ENCODE peak calls at places on chromosomes 1 and 21, in six cellular contexts. I is transverse colon, M is GM12864, B is heart right ventricle, U is OCI-LY7, S is lower lobe of right lung. N is an unnamed sample.

GRCh38 chr1:93680121-93681094 is 1.2 kb downstream of the BCAR3 start:
- DNase-seq in M (no peak), U (peak), S (peak), B (peak), I (peak), N (no peak)

GRCh38 chr1:209325492-209325891 is 258.0 kb upstream of the CAMK1G start:
- DNase-seq in I (no peak), B (no peak), S (no peak), U (no peak), M (no peak), N (no peak)

GRCh38 chr1:1540015-1540816 is at the start of gene TMEM240:
- DNase-seq in S (peak), M (no peak), I (peak), U (no peak), B (peak), N (no peak)

GRCh38 chr1:76465030-76465429 is 390.5 kb downstream of the ST6GALNAC3 start:
- DNase-seq in U (no peak), M (no peak), S (no peak), I (no peak), B (no peak), N (peak)

GRCh38 chr1:201791051-201791774 is 37.7 kb upstream of the IPO9 start:
- DNase-seq in I (no peak), S (no peak), M (no peak), B (peak), U (peak), N (no peak)

GRCh38 chr1:163379801-163380200 is 58.0 kb downstream of the NUF2 start:
- DNase-seq in M (no peak), U (no peak), B (no peak), S (no peak), I (no peak), N (no peak)

GRCh38 chr1:93877529-93877928 is 1.5 kb downstream of the DNTTIP2 start:
- DNase-seq in I (no peak), U (no peak), B (no peak), M (no peak), S (no peak), N (no peak)

GRCh38 chr1:156347337-156347736 is 9.0 kb downstream of the TSACC start:
- DNase-seq in S (no peak), M (no peak), B (no peak), U (no peak), I (no peak), N (no peak)

GRCh38 chr1:28313710-28314510 is 14.9 kb upstream of the MED18 start:
- DNase-seq in S (peak), B (no peak), I (peak), M (no peak), U (no peak), N (peak)

GRCh38 chr1:235776396-235776795 is 90.3 kb downstream of the LYST start:
- DNase-seq in S (no peak), B (no peak), M (no peak), I (no peak), U (no peak), N (no peak)

GRCh38 chr1:69738458-69738857 is 170.7 kb downstream of the LRRC7 start:
- DNase-seq in U (no peak), B (no peak), I (no peak), M (no peak), S (no peak), N (no peak)

GRCh38 chr1:176795929-176796328 is 333.0 kb downstream of the PAPPA2 start:
- DNase-seq in I (no peak), B (no peak), S (no peak), M (no peak), U (no peak), N (no peak)

GRCh38 chr1:217650674-217651073 is 19.5 kb downstream of the SPATA17 start:
- DNase-seq in B (no peak), S (no peak), I (no peak), M (no peak), U (no peak), N (no peak)

GRCh38 chr1:6724517-6725141 is 23.0 kb upstream of the DNAJC11 start:
- DNase-seq in M (no peak), U (no peak), I (no peak), B (no peak), S (no peak), N (peak)

GRCh38 chr1:223234534-223234933 is 91.5 kb upstream of the TLR5 start:
- DNase-seq in I (no peak), U (no peak), S (no peak), B (no peak), M (no peak), N (no peak)

GRCh38 chr1:95084317-95085176 is 11.8 kb upstream of the ALG14 start:
- DNase-seq in M (no peak), B (no peak), U (peak), S (no peak), I (no peak), N (no peak)

GRCh38 chr1:21034725-21035628 is 141.7 kb downstream of the EIF4G3 start:
- DNase-seq in M (no peak), B (peak), I (no peak), S (peak), U (no peak), N (no peak)

GRCh38 chr1:19367584-19368041 is 55.5 kb downstream of the SLC66A1 start:
- DNase-seq in M (no peak), U (no peak), B (no peak), S (no peak), I (no peak), N (no peak)

GRCh38 chr1:162421258-162422194 is 9.6 kb upstream of the SH2D1B start:
- DNase-seq in M (no peak), B (no peak), I (no peak), U (no peak), S (no peak), N (no peak)

GRCh38 chr1:244654284-244655038 is 1.5 kb downstream of the DESI2 start:
- DNase-seq in M (no peak), U (no peak), B (no peak), S (no peak), I (no peak), N (no peak)

GRCh38 chr21:45011911-45012660 is 62.3 kb upstream of the ADARB1 start:
- DNase-seq in B (no peak), M (no peak), S (peak), I (peak), U (no peak), N (peak)

GRCh38 chr1:156126701-156127534 is 12.4 kb downstream of the LMNA start:
- DNase-seq in U (peak), I (peak), M (peak), S (peak), B (no peak), N (no peak)

GRCh38 chr1:3219005-3219724 is 150.2 kb downstream of the PRDM16 start:
- DNase-seq in U (no peak), I (peak), B (peak), M (no peak), S (peak), N (peak)

GRCh38 chr1:221430133-221430960 is 311.5 kb downstream of the DUSP10 start:
- DNase-seq in M (no peak), B (no peak), U (no peak), S (no peak), I (no peak), N (no peak)

GRCh38 chr1:48028218-48028804 is 31.1 kb upstream of the TRABD2B start:
- DNase-seq in U (no peak), S (no peak), I (no peak), M (no peak), B (no peak), N (no peak)

GRCh38 chr1:60133848-60134247 is 60.3 kb upstream of the C1orf87 start:
- DNase-seq in B (no peak), S (no peak), I (no peak), U (no peak), M (no peak), N (no peak)

GRCh38 chr1:35557118-35557610 is at the start of gene KIAA0319L:
- DNase-seq in I (peak), S (peak), M (no peak), B (peak), U (no peak), N (peak)

GRCh38 chr1:168135116-168135981 is 1.4 kb downstream of the GPR161 start:
- DNase-seq in B (no peak), I (no peak), U (no peak), M (no peak), S (no peak), N (no peak)

GRCh38 chr1:204206121-204206520 is 7.7 kb downstream of the GOLT1A start:
- DNase-seq in U (no peak), I (no peak), M (no peak), S (no peak), B (no peak), N (no peak)

GRCh38 chr21:39444406-39445145 is 1.0 kb downstream of the LCA5L start:
- DNase-seq in M (no peak), S (no peak), U (peak), I (no peak), B (no peak), N (no peak)

GRCh38 chr1:182340233-182341058 is 51.1 kb downstream of the GLUL start:
- DNase-seq in M (no peak), U (no peak), S (no peak), I (no peak), B (no peak), N (no peak)

GRCh38 chr1:18182518-18183160 is 75.0 kb downstream of the IGSF21 start:
- DNase-seq in M (no peak), U (no peak), I (no peak), B (peak), S (no peak), N (peak)

GRCh38 chr1:25099343-25099951 is 132.9 kb downstream of the SYF2 start:
- DNase-seq in U (peak), S (no peak), B (no peak), I (peak), M (no peak), N (no peak)

GRCh38 chr21:33212159-33212851 is 17.4 kb upstream of the IFNAR2 start:
- DNase-seq in I (no peak), B (no peak), S (no peak), U (peak), M (no peak), N (no peak)

GRCh38 chr1:226364129-226364899 is 43.6 kb downstream of the PARP1 start:
- DNase-seq in S (no peak), U (no peak), B (peak), M (no peak), I (no peak), N (no peak)

GRCh38 chr1:33547574-33547973 is 75.1 kb downstream of the ZSCAN20 start:
- DNase-seq in I (no peak), B (no peak), S (no peak), M (no peak), U (no peak), N (no peak)

GRCh38 chr1:230876660-230877059 is 8.3 kb upstream of the C1orf198 start:
- DNase-seq in I (no peak), S (no peak), U (no peak), M (no peak), B (no peak), N (no peak)

GRCh38 chr21:46124926-46125845 is 27.3 kb downstream of the COL6A2 start:
- DNase-seq in M (no peak), U (no peak), B (peak), I (peak), S (peak), N (no peak)

GRCh38 chr21:15498455-15498854 is 231.3 kb upstream of the USP25 start:
- DNase-seq in M (no peak), I (no peak), B (no peak), U (no peak), S (no peak), N (no peak)

GRCh38 chr1:42841010-42841409 is 5.4 kb upstream of the ZNF691 start:
- DNase-seq in M (no peak), S (no peak), B (no peak), U (no peak), I (no peak), N (no peak)

GRCh38 chr1:228463559-228464455 is 23.4 kb upstream of the RNF187 start:
- DNase-seq in M (peak), S (no peak), B (no peak), I (peak), U (peak), N (no peak)

GRCh38 chr1:228463009-228463558 is 24.1 kb upstream of the RNF187 start:
- DNase-seq in I (no peak), B (no peak), S (no peak), M (no peak), U (no peak), N (no peak)

GRCh38 chr1:228464487-228464983 is 22.6 kb upstream of the RNF187 start:
- DNase-seq in B (peak), I (peak), M (peak), U (peak), S (peak), N (no peak)

GRCh38 chr1:228465571-228466146 is 21.5 kb upstream of the RNF187 start:
- DNase-seq in U (peak), I (no peak), M (no peak), B (no peak), S (no peak), N (no peak)

DNA sequence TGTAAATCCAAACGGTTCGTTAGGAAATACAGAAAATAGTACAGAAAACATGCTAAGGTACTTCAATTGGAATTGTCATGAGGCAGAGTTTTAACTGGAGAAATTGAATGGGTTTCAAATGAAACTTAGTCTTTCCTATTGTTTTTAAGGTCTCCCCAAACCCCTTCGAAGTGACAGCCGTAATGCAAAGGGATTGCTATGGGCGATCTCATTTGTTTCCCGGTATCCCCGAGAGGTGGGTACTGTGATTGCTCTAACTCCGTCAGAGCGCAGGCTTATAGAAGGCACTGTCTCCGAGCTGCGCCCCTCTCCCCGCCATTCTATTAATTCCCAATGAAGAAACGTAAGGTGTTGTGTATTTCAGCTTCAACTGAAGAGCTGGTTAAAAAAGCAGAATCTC is 22.0 kb upstream of the RNF187 start:
- DNase-seq in M (no peak), B (no peak), S (no peak), U (peak), I (no peak), N (no peak)
- H3K4me3 ChIP-seq in M (peak), B (no peak), S (peak), U (peak), I (no peak), N (no peak)

DNA sequence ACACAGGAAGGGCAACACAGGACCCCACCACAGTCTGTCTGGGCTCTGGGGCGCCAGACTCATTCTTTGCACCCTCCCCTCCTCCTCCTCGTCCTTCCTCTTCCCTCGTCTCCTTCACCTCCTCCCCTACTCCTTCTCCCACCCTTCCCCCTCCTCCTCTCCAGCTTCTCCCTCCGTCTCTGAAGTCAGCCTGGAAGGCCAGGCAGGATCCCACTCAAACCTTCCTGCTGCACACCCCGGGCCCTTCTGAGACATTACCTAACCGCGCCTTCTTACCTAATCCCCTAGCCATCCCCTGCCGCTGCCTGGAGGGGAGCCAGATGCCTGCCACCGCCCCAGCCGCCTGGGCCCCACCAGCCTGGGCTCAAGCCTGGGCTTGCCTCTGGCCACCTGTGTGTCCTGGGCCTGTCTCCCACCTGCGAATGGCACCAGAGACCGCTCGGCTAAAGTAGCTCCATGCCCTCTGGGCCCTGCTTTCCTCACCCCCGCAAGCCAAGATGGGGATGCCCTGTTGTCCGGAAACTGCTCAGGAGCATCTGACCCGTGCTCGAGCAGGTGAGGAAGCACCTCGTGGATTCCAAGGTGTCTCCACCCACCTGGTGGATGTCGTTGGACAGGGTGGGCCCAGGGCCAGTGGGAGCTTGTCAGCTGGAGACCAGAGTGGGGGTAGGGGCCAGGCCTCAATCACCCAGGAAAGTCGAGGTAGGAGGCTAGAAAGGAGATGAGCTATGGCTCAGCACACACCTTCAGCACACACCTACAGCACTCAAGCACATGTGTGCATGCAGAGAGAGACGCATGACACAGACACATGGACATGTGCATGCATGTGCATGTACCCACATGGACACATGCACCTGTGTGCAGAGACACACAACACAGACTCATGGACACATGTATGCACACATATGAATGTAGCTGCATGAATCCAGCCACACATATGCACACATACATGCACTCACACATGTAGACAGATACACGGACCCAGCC is 31.9 kb downstream of the WNT9A start:
- DNase-seq in S (no peak), U (no peak), M (no peak), I (no peak), B (no peak), N (no peak)
- TF ChIP-seq CTCF in S (no peak), U (no peak), M (no peak), I (no peak), B (no peak), N (no peak)

GRCh38 chr1:54549181-54549924 is 1.3 kb downstream of the ACOT11 start:
- DNase-seq in M (no peak), U (no peak), S (no peak), I (no peak), B (no peak), N (no peak)
- H3K4me3 ChIP-seq in M (no peak), U (no peak), S (no peak), I (no peak), B (peak), N (no peak)

GRCh38 chr1:151255381-151255780 is 847 bp downstream of the PSMD4 start:
- DNase-seq in M (no peak), S (no peak), B (no peak), I (no peak), U (peak), N (no peak)

GRCh38 chr1:151251656-151252470 is 2.7 kb upstream of the PSMD4 start:
- DNase-seq in B (peak), M (peak), S (peak), I (peak), U (peak), N (no peak)

GRCh38 chr1:151259351-151259750 is 4.8 kb downstream of the PSMD4 start:
- DNase-seq in B (no peak), I (no peak), M (no peak), U (no peak), S (no peak), N (no peak)

DNA sequence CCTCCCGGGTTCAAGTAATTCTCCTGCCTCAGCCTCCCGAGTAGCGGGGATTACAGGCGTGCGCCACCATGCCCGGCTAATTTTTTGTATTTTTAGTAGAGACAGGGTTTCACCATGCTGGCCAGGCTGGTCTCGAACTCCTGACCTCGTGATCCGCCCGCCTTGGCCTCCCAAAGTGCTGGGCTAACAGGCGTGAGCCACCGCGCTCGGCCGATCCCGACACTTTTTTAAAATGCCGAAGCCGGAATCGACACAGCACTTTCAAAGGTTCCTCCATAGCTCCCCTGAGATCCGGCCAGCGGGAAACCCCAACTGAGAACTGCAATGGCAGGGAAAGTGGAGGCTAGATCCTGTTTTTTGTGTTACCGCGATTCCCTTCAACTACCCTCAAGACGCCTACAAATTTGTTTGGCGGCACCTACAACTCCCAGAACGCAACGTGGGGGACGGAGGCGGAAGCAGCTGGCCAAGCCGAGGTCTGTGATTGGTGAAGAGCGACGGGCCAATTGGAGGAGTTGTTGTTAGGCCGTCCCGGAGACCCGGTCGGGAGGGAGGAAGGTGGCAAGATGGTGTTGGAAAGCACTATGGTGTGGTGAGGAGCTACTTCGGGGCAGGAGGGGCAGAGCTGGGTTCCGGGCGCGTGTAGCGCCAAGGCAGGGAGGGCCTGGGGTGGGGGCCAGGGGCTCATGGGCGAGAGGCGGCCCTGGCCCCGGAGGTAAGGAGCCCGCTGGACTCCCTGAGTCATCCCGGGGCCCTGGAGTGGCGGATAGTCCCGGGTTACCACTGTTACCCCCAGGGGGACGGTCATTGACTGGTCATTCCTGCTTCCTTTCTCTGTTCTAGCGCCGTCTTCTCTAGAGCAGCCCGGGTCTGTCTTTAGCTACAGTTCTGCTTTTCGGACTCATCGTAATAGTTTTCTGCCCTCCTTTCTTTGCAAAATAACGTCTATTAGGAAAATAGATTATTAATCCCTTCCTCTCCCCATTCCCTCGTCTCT is at the start of gene PSMD4:
- DNase-seq in U (peak), I (peak), B (peak), S (peak), M (peak), N (peak)
- TF ChIP-seq CTCF in U (no peak), I (no peak), B (no peak), S (no peak), M (no peak), N (no peak)

GRCh38 chr21:41634211-41634694 is 126.3 kb upstream of the TMPRSS2 start:
- DNase-seq in B (no peak), U (no peak), M (no peak), S (peak), I (peak), N (peak)
- H3K4me3 ChIP-seq in B (no peak), U (no peak), M (no peak), S (no peak), I (no peak), N (no peak)

GRCh38 chr1:11706292-11706691 is 14.8 kb downstream of the DRAXIN start:
- DNase-seq in U (no peak), M (no peak), S (no peak), I (no peak), B (no peak), N (no peak)

GRCh38 chr1:11704691-11705475 is 13.4 kb downstream of the DRAXIN start:
- DNase-seq in U (no peak), S (no peak), M (no peak), I (no peak), B (no peak), N (no peak)

GRCh38 chr1:11708554-11709350 is 17.2 kb downstream of the DRAXIN start:
- DNase-seq in M (no peak), I (no peak), S (no peak), B (no peak), U (no peak), N (no peak)

GRCh38 chr1:11704226-11704619 is 12.7 kb downstream of the DRAXIN start:
- DNase-seq in B (no peak), I (no peak), M (no peak), S (no peak), U (no peak), N (no peak)

GRCh38 chr1:11707621-11708276 is 16.2 kb downstream of the DRAXIN start:
- DNase-seq in U (no peak), B (peak), M (no peak), I (peak), S (peak), N (no peak)
- TF ChIP-seq CTCF in U (peak), B (no peak), M (no peak), I (no peak), S (no peak), N (no peak)

N was measured in epithelial cell of proximal tubule.